ENCODE peak calls at places on chromosomes 1 and 21, in nine cellular contexts. W is foreskin keratinocyte, X is fibroblast of mammary gland, K is suprapubic skin, S is choroid plexus epithelial cell, Z is epithelial cell of esophagus, C is heart right ventricle, A is neural progenitor cell, O is A549. G is an unnamed sample.

GRCh38 chr1:16167331-16168143 is 11.7 kb upstream of the EPHA2 start:
- DNase-seq in W (peak; percentile 52), X (no peak), K (no peak), S (no peak), Z (no peak), C (no peak), A (peak; percentile 94), O (peak; percentile 74), G (peak; percentile 45)

GRCh38 chr1:40784141-40784770 is 669 bp downstream of the KCNQ4 start:
- DNase-seq in W (no peak), X (no peak), K (no peak), S (no peak), Z (no peak), C (no peak), A (peak; percentile 75), O (no peak), G (no peak)

GRCh38 chr1:40851643-40852042 is 10.5 kb downstream of the CITED4 start:
- DNase-seq in W (no peak), X (no peak), K (no peak), S (no peak), Z (no peak), C (no peak), A (no peak), O (no peak), G (no peak)

GRCh38 chr1:18144921-18145699 is 37.5 kb downstream of the IGSF21 start:
- DNase-seq in W (no peak), X (no peak), K (no peak), S (no peak), Z (no peak), C (no peak), A (no peak), O (no peak), G (no peak)

GRCh38 chr1:209805875-209806760 is at the start of gene IRF6:
- DNase-seq in W (peak; percentile 97), X (peak; percentile 49), K (peak; percentile 91), S (peak; percentile 81), Z (peak; percentile 99), C (peak; percentile 51), A (peak; percentile 96), O (peak; percentile 48), G (peak; percentile 99)

GRCh38 chr1:54577612-54578011 is 29.6 kb downstream of the ACOT11 start:
- DNase-seq in W (no peak), X (peak; percentile 36), K (no peak), S (peak; percentile 90), Z (no peak), C (peak; percentile 85), A (no peak), O (no peak), G (peak; percentile 33)

GRCh38 chr1:224499204-224499603 is 64.6 kb upstream of the WDR26 start:
- DNase-seq in W (peak; percentile 43), X (peak; percentile 60), K (no peak), S (no peak), Z (peak; percentile 30), C (no peak), A (no peak), O (no peak), G (peak; percentile 58)

GRCh38 chr1:92444351-92444750 is 42.4 kb downstream of the GFI1 start:
- DNase-seq in W (peak; percentile 52), X (peak; percentile 9), K (no peak), S (peak; percentile 64), Z (peak; percentile 44), C (no peak), A (no peak), O (no peak), G (no peak)

GRCh38 chr21:17462276-17462981 is 50.4 kb upstream of the CXADR start:
- DNase-seq in W (no peak), X (peak; percentile 56), K (no peak), S (peak; percentile 39), Z (no peak), C (no peak), A (no peak), O (peak; percentile 76), G (peak; percentile 54)

GRCh38 chr1:5616366-5617178 is 375.7 kb downstream of the NPHP4 start:
- DNase-seq in W (no peak), X (no peak), K (peak; percentile 54), S (no peak), Z (no peak), C (no peak), A (no peak), O (no peak), G (no peak)

GRCh38 chr1:7609311-7609994 is 161.6 kb upstream of the VAMP3 start:
- DNase-seq in W (no peak), X (no peak), K (no peak), S (no peak), Z (no peak), C (no peak), A (no peak), O (no peak), G (no peak)

GRCh38 chr21:36193200-36193599 is 36.6 kb downstream of the DOP1B start:
- DNase-seq in W (peak; percentile 75), X (no peak), K (no peak), S (no peak), Z (peak; percentile 87), C (no peak), A (no peak), O (no peak), G (no peak)

GRCh38 chr1:45552309-45552708 is 1.7 kb downstream of the AKR1A1 start:
- DNase-seq in W (peak; percentile 89), X (no peak), K (no peak), S (peak; percentile 27), Z (peak; percentile 95), C (no peak), A (no peak), O (no peak), G (peak; percentile 81)

GRCh38 chr21:16192900-16193299 is 463.1 kb downstream of the USP25 start:
- DNase-seq in W (peak; percentile 82), X (peak; percentile 85), K (no peak), S (peak; percentile 57), Z (peak; percentile 94), C (no peak), A (no peak), O (peak; percentile 81), G (peak; percentile 86)

DNA sequence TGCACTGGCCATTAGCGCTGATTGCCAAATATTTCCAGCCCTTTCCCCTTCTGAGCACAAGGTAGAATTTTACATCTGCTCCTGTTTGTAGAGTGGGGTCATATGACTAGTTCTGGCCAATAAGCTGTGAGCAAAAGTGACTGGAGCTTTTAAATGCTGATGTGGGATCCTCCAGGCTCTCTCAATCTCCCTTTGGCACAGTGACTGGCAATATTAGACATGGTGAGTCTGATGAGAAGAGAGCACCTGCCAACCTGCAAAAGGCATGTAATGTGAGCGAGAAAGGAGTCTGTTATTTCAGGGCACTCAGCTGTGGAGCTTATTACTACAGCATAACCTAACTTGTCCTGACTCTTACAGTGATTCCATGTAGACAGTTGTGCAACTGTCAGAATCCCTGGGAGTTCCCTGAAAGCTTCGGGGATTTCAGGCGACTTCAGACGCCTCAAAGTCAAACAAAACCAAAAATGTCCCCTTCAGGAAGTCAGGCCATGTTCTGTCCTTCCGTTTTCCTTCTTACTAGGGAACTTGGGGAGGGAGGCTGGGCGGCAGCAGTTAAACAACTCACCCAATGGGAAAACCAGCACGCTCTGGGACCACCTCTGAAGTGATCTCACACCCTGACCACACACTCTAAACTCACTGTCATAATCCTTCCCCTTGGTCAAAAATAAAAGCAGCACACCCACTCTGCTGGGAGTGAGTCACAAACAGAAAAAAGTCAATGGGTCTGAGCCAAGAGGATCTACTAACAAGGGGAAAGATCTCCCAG is 3.6 kb upstream of the RASSF5 start:
- DNase-seq in W (peak; percentile 92), X (peak; percentile 100), K (no peak), S (peak; percentile 98), Z (peak; percentile 92), C (no peak), A (no peak), O (peak; percentile 29), G (peak; percentile 100)
- TF ChIP-seq CTCF in W (no peak), X (no peak), K (no peak), S (no peak), Z (no peak), C (no peak), A (no peak), O (no peak), G (no peak)

GRCh38 chr1:84006574-84006973 is 7.6 kb upstream of the TTLL7 start:
- DNase-seq in W (no peak), X (no peak), K (no peak), S (no peak), Z (no peak), C (no peak), A (no peak), O (no peak), G (no peak)
- TF ChIP-seq CTCF in W (no peak), X (no peak), K (no peak), S (no peak), Z (no peak), C (no peak), A (no peak), O (no peak), G (no peak)

DNA sequence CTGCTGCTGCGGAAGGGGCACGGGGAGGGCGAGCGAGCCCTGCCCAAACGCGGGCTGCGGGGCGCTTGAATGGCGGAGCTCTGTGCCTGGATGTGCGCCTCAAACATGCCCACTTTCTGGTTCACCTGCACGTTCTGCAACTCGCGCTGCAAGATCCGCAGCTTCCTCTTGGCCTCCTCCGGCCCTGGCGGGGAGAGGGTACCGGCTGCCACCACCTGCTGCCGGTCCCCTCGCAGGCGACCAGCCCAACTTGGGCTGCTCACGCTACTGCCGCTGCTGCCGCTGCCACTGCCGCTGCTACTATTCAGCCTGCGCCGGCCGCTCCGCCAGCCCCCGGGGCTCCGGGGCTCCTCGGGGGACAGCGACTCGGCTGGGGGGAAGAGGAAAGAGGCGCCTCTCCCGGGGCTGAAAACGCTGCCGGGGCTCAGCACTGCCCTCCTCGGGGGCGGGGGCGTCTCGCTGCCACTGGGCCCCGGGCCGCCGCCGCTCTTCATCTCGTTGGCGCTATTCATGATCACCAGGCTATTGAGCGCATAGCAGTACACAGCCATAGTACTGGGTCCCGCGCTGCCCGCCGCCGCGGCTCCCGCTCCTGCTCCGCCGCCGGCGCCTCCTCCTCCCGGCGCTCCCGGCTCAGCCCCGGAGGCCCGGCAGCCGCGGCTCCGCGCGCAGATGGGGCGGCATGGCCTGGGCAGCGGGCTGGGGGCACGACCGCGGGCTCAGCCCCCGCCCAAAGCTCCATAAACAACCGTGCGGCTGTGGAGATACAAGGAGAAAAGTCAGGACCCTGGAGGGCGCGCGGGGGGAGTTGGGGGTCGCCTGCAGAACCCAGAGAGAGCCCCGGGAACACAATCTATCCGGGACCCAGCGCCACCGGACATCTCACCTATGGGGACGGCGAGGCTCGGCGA is 1.9 kb downstream of the ITPKB start:
- DNase-seq in W (peak; percentile 18), X (peak; percentile 15), K (no peak), S (peak; percentile 55), Z (peak; percentile 59), C (peak; percentile 49), A (peak; percentile 86), O (no peak), G (no peak)
- TF ChIP-seq CTCF in W (no peak), X (no peak), K (no peak), S (peak; percentile 1), Z (no peak), C (no peak), A (peak; percentile 25), O (no peak), G (no peak)

DNA sequence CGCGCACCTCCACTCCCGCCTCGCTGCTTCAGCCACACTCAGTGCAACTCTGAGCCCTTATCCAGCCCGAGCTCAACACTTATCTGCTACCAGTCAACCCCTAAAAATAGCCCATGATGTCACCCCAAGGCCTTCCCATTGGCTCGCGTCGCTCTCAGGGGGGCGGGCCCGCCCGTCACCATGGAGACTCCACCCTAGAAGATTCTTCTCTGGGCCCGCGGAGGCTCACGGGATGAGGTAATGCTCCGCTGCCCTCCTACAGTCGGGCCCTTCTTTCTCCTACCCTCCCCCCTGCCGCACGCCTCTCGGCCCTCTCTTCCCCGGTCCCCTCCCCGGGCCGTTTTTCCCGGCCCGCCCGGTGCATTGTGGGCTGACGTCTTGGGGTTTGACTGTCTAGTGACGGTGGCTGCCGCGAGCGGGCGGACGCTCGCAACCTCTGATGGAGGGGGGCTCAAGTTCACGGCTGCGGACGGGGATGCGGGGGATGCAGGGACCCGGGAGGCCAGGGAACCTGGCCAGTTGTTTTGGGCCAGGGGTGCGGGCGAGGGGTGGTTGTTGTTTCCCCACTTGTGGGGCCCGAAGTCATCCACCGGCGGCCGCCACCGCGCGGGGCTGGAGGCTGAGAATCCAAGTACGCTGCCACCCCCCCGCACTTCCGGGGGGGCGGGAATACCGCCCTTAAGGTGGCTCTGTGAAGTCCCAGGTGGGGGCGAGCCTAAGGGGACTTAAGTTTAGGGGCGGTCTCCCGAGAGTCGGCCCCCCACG is at the start of gene JUN:
- DNase-seq in W (peak; percentile 99), X (peak; percentile 99), K (peak; percentile 99), S (peak; percentile 100), Z (peak; percentile 100), C (peak; percentile 99), A (peak; percentile 99), O (peak; percentile 98), G (peak; percentile 99)
- TF ChIP-seq CTCF in W (peak; percentile 47), X (no peak), K (no peak), S (no peak), Z (no peak), C (peak; percentile 34), A (no peak), O (no peak), G (no peak)

G was measured in MCF 10A.